ENCODE peak calls at places on chromosome 4, in eight cellular contexts. Y, G, Z, S, C, U, L and D are unnamed samples.

GRCh38 chr4:136847881-136848621 is 684.2 kb downstream of the PCDH18 start:
- DNase-seq in Y (no peak), G (no peak), Z (no peak), S (no peak), C (no peak), U (no peak), L (no peak), D (no peak)

GRCh38 chr4:105147226-105148151 is 813 bp downstream of the TET2 start:
- DNase-seq in Y (peak), G (no peak), Z (peak), S (no peak), C (no peak), U (peak), L (peak), D (no peak)

GRCh38 chr4:122045533-122045932 is 93.7 kb upstream of the TRPC3 start:
- DNase-seq in Y (peak), G (no peak), Z (no peak), S (no peak), C (no peak), U (peak), L (peak), D (peak)

GRCh38 chr4:48268956-48269860 is at the start of gene TEC:
- DNase-seq in Y (peak), G (peak), Z (peak), S (peak), C (no peak), U (peak), L (peak), D (peak)

GRCh38 chr4:176910646-176911045 is 117.9 kb upstream of the VEGFC start:
- DNase-seq in Y (no peak), G (no peak), Z (no peak), S (peak), C (no peak), U (no peak), L (no peak), D (no peak)

GRCh38 chr4:113447695-113448265 is 313.8 kb downstream of the CAMK2D start:
- DNase-seq in Y (peak), G (no peak), Z (no peak), S (no peak), C (no peak), U (no peak), L (peak), D (no peak)

GRCh38 chr4:145347684-145348083 is 134.0 kb upstream of the SMAD1 start:
- DNase-seq in Y (no peak), G (no peak), Z (no peak), S (no peak), C (no peak), U (peak), L (no peak), D (peak)

GRCh38 chr4:110201502-110201901 is 3.1 kb upstream of the ELOVL6 start:
- DNase-seq in Y (no peak), G (no peak), Z (no peak), S (no peak), C (no peak), U (no peak), L (no peak), D (no peak)

GRCh38 chr4:84497220-84497834 is 1.8 kb downstream of the NKX6-1 start:
- DNase-seq in Y (no peak), G (peak), Z (no peak), S (no peak), C (no peak), U (peak), L (no peak), D (no peak)

GRCh38 chr4:112563431-112564200 is 47.6 kb upstream of the NEUROG2 start:
- DNase-seq in Y (peak), G (no peak), Z (no peak), S (no peak), C (no peak), U (no peak), L (no peak), D (no peak)

GRCh38 chr4:78757574-78757973 is 18.6 kb upstream of the BMP2K start:
- DNase-seq in Y (no peak), G (no peak), Z (no peak), S (no peak), C (no peak), U (no peak), L (no peak), D (no peak)

GRCh38 chr4:68288046-68288740 is 42.7 kb upstream of the TMPRSS11B start:
- DNase-seq in Y (no peak), G (no peak), Z (no peak), S (no peak), C (no peak), U (no peak), L (no peak), D (no peak)

GRCh38 chr4:48781968-48782367 is 1.9 kb upstream of the FRYL start:
- DNase-seq in Y (no peak), G (no peak), Z (no peak), S (no peak), C (no peak), U (no peak), L (no peak), D (no peak)

GRCh38 chr4:81136161-81136910 is 78.7 kb downstream of the PRKG2 start:
- DNase-seq in Y (no peak), G (no peak), Z (no peak), S (no peak), C (no peak), U (peak), L (no peak), D (no peak)

GRCh38 chr4:16472537-16472936 is 246.3 kb upstream of the TAPT1 start:
- DNase-seq in Y (no peak), G (no peak), Z (no peak), S (no peak), C (no peak), U (no peak), L (no peak), D (no peak)

GRCh38 chr4:100492129-100492528 is 25.7 kb downstream of the EMCN start:
- DNase-seq in Y (no peak), G (no peak), Z (no peak), S (no peak), C (no peak), U (no peak), L (no peak), D (no peak)

GRCh38 chr4:108072300-108072699 is 82.6 kb downstream of the HADH start:
- DNase-seq in Y (no peak), G (no peak), Z (no peak), S (no peak), C (peak), U (no peak), L (peak), D (no peak)

GRCh38 chr4:84967292-84967651 is 782 bp upstream of the WDFY3 start:
- DNase-seq in Y (no peak), G (no peak), Z (no peak), S (no peak), C (no peak), U (peak), L (peak), D (peak)

GRCh38 chr4:164700471-164700870 is 53.5 kb upstream of the SMIM31 start:
- DNase-seq in Y (no peak), G (no peak), Z (peak), S (no peak), C (no peak), U (no peak), L (peak), D (no peak)

GRCh38 chr4:21139327-21139726 is 439.1 kb downstream of the PACRGL start:
- DNase-seq in Y (no peak), G (no peak), Z (no peak), S (no peak), C (no peak), U (no peak), L (no peak), D (no peak)

GRCh38 chr4:25104561-25104960 is 55.7 kb downstream of the SEPSECS start:
- DNase-seq in Y (peak), G (no peak), Z (peak), S (no peak), C (no peak), U (no peak), L (no peak), D (no peak)